ENCODE peak calls at places on chromosome 18, in seven cellular contexts. B is AG04450, O is WERI-Rb-1, L is GM23248, I is kidney, Q is ovary, F is sigmoid colon. H is an unnamed sample.

GRCh38 chr18:43919565-43919964 is 642.3 kb upstream of the SYT4 start:
- DNase-seq in B (no peak), O (no peak), L (no peak), I (no peak), Q (no peak), F (no peak), H (no peak)

GRCh38 chr18:75252136-75252535 is 41.5 kb downstream of the TSHZ1 start:
- DNase-seq in B (no peak), O (no peak), L (no peak), I (no peak), Q (no peak), F (no peak), H (no peak)

GRCh38 chr18:10032331-10032979 is 118.6 kb downstream of the VAPA start:
- DNase-seq in B (no peak), O (no peak), L (no peak), I (peak; percentile 82), Q (peak; percentile 62), F (no peak), H (peak; percentile 77)

GRCh38 chr18:79529296-79529695 is 133.6 kb downstream of the NFATC1 start:
- DNase-seq in B (no peak), O (no peak), L (no peak), I (peak; percentile 49), Q (peak; percentile 24), F (peak; percentile 63), H (no peak)

GRCh38 chr18:38551881-38552280 is 986.3 kb upstream of the CELF4 start:
- DNase-seq in B (no peak), O (no peak), L (no peak), I (no peak), Q (no peak), F (no peak), H (no peak)

GRCh38 chr18:79681484-79682387 is 2.1 kb downstream of the CTDP1 start:
- DNase-seq in B (no peak), O (no peak), L (peak; percentile 3), I (no peak), Q (no peak), F (no peak), H (no peak)

GRCh38 chr18:27549335-27550039 is 364.4 kb upstream of the CHST9 start:
- DNase-seq in B (no peak), O (no peak), L (no peak), I (no peak), Q (no peak), F (no peak), H (no peak)

GRCh38 chr18:38241216-38241615 is 675.6 kb upstream of the CELF4 start:
- DNase-seq in B (no peak), O (no peak), L (no peak), I (no peak), Q (no peak), F (no peak), H (no peak)

GRCh38 chr18:8367217-8367988 is 241.8 kb upstream of the RAB12 start:
- DNase-seq in B (no peak), O (peak; percentile 54), L (peak; percentile 38), I (peak; percentile 76), Q (peak; percentile 55), F (no peak), H (peak; percentile 70)

GRCh38 chr18:77054606-77055428 is 77.8 kb downstream of the MBP start:
- DNase-seq in B (peak; percentile 71), O (peak; percentile 88), L (peak; percentile 88), I (peak; percentile 94), Q (peak; percentile 80), F (peak; percentile 90), H (peak; percentile 93)

GRCh38 chr18:55124078-55124477 is 164.8 kb upstream of the CCDC68 start:
- DNase-seq in B (no peak), O (no peak), L (peak; percentile 43), I (no peak), Q (no peak), F (no peak), H (peak; percentile 19)

GRCh38 chr18:32284284-32284683 is 94.4 kb downstream of the MEP1B start:
- DNase-seq in B (no peak), O (no peak), L (peak; percentile 22), I (no peak), Q (no peak), F (no peak), H (no peak)

GRCh38 chr18:6058941-6059340 is 163.6 kb upstream of the TMEM200C start:
- DNase-seq in B (peak; percentile 11), O (no peak), L (peak; percentile 79), I (no peak), Q (no peak), F (no peak), H (peak; percentile 64)

GRCh38 chr18:79588636-79589481 is 90.7 kb upstream of the CTDP1 start:
- DNase-seq in B (peak; percentile 55), O (no peak), L (peak; percentile 98), I (peak; percentile 96), Q (peak; percentile 93), F (peak; percentile 97), H (peak; percentile 95)

GRCh38 chr18:77080283-77080682 is 52.3 kb downstream of the MBP start:
- DNase-seq in B (no peak), O (no peak), L (no peak), I (no peak), Q (no peak), F (no peak), H (no peak)

GRCh38 chr18:63947051-63947790 is 1.9 kb upstream of the HMSD start:
- DNase-seq in B (no peak), O (no peak), L (peak; percentile 30), I (no peak), Q (no peak), F (no peak), H (no peak)

GRCh38 chr18:67672719-67673118 is 156.2 kb upstream of the DSEL start:
- DNase-seq in B (no peak), O (no peak), L (peak; percentile 62), I (no peak), Q (no peak), F (no peak), H (no peak)

GRCh38 chr18:69127844-69128486 is 272.7 kb upstream of the DOK6 start:
- DNase-seq in B (no peak), O (no peak), L (peak; percentile 1), I (no peak), Q (no peak), F (no peak), H (no peak)

GRCh38 chr18:68738572-68738971 is 23.7 kb upstream of the TMX3 start:
- DNase-seq in B (no peak), O (no peak), L (no peak), I (no peak), Q (no peak), F (no peak), H (no peak)

GRCh38 chr18:46402396-46402795 is 254.6 kb downstream of the LOXHD1 start:
- DNase-seq in B (no peak), O (no peak), L (peak; percentile 45), I (no peak), Q (no peak), F (no peak), H (no peak)

GRCh38 chr18:79791141-79791972 is 6.4 kb upstream of the KCNG2 start:
- DNase-seq in B (peak; percentile 95), O (no peak), L (peak; percentile 93), I (peak; percentile 41), Q (no peak), F (peak; percentile 69), H (peak; percentile 75)

GRCh38 chr18:3709166-3709565 is 259.2 kb downstream of the TGIF1 start:
- DNase-seq in B (no peak), O (no peak), L (no peak), I (no peak), Q (no peak), F (no peak), H (no peak)
- H3K27ac ChIP-seq in B (no peak overlapping the region), O (no peak overlapping the region), L (no peak overlapping the region), I (no peak overlapping the region), Q (no peak overlapping the region), F (no peak overlapping the region), H (no peak overlapping the region)

DNA sequence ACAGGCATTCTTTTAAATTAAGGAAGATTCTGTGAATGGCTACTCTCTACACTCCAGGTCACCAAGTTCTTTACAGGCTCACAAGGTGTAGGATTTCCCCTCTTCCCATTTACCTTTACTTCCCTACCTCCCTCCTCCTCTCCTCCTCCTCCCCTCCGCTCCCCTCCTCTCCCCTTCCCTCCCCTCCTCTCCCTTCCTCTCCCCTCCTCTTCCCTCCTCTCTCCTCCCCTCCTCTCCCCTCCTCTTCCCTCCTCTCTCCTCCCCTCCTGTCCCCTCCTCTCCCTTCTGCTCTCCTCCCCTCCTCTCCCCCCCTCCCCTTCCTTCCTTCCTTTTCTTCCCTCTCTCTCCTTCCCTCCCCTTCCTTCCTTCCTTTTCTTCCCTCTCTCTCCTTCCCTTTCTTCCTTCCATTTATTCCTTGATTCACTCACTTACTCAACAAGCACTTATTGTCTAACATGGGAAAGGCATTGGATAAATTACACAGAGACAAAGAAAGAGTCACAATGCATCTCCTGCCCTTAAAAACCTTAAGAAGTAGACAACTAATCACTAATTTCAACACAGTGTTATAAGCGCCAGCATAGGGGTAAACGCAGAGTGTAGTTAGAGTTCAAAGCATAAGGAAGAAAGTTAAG is 152.3 kb downstream of the CCDC178 start:
- DNase-seq in B (no peak), O (no peak), L (no peak), I (no peak), Q (no peak), F (no peak), H (no peak)
- H3K4me3 ChIP-seq in B (no peak overlapping the region), O (no peak overlapping the region), L (no peak overlapping the region), I (no peak overlapping the region), Q (no peak overlapping the region), F (no peak overlapping the region), H (no peak overlapping the region)

GRCh38 chr18:23136326-23137092 is 1.2 kb downstream of the CABLES1 start:
- DNase-seq in B (no peak), O (peak; percentile 25), L (peak; percentile 67), I (peak; percentile 90), Q (peak; percentile 48), F (no peak), H (peak; percentile 84)

GRCh38 chr18:23137788-23138216 is 2.5 kb downstream of the CABLES1 start:
- DNase-seq in B (no peak), O (no peak), L (no peak), I (no peak), Q (no peak), F (no peak), H (no peak)

GRCh38 chr18:23137093-23137640 is 1.9 kb downstream of the CABLES1 start:
- DNase-seq in B (no peak), O (no peak), L (no peak), I (no peak), Q (no peak), F (no peak), H (no peak)

GRCh38 chr18:23135679-23136325 is 517 bp downstream of the CABLES1 start:
- DNase-seq in B (no peak), O (peak; percentile 27), L (peak; percentile 75), I (peak; percentile 83), Q (peak; percentile 38), F (no peak), H (peak; percentile 69)

DNA sequence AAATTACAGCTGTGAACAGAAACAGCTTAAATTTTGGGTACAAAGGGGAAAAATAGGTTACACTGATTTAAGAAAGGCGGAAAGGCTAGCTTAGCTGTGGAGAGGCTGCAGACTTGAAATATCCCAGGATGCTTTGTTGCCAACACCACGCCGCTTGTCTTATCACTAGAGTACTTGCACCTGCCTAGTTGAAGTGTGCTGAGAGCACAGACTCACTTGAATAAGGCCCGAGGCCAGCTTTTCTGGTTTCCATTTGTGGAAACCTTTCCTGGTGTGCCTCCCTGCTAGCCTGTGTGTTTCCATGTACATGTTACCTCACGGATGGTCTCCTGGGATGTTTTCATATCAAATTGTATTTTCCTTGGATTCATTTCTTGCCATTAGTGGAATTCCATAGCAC is 3.2 kb downstream of the CABLES1 start:
- DNase-seq in B (no peak), O (no peak), L (no peak), I (no peak), Q (no peak), F (no peak), H (no peak)
- H3K27ac ChIP-seq in B (no peak overlapping the region), O (no peak overlapping the region), L (no peak overlapping the region), I (no peak overlapping the region), Q (no peak overlapping the region), F (no peak overlapping the region), H (no peak overlapping the region)

GRCh38 chr18:22171839-22172582 is 2.6 kb downstream of the GATA6 start:
- DNase-seq in B (no peak), O (no peak), L (peak; percentile 54), I (peak; percentile 74), Q (peak; percentile 46), F (no peak), H (peak; percentile 67)
- H3K4me3 ChIP-seq in B (peak overlapping the region; percentile 82), O (no peak overlapping the region), L (peak overlapping the region; percentile 95), I (peak overlapping the region; percentile 77), Q (peak overlapping the region; percentile 98), F (peak overlapping the region; percentile 78), H (peak overlapping the region; percentile 66)